ENCODE peak calls at places on chromosomes 5 and 9, in nine cellular contexts. O is CD8-positive, alpha-beta T cell; Z is ascending aorta; R is right lobe of liver; X is mucosa of descending colon; J is cardiac muscle cell; Y is tibial artery; F is astrocyte; L is transverse colon. A is an unnamed sample. For H3K4me1, the result is how much of the 10 kb centered on the place peaks cover.

GRCh38 chr5:2611561-2612096 is 139.8 kb downstream of the IRX2 start:
- DNase-seq in O (no peak), Z (no peak), R (no peak), X (no peak), J (no peak), Y (no peak), F (no peak), L (no peak), A (no peak)

GRCh38 chr5:54785729-54786548 is 199.5 kb downstream of the ESM1 start:
- DNase-seq in O (no peak), Z (no peak), R (peak), X (peak), J (peak), Y (peak), F (peak), L (peak), A (no peak)

GRCh38 chr9:111356567-111357244 is 26.7 kb upstream of the OR2K2 start:
- DNase-seq in O (no peak), Z (no peak), R (no peak), X (no peak), J (peak), Y (no peak), F (peak), L (no peak), A (no peak)

GRCh38 chr5:179158556-179158955 is 98.4 kb downstream of the ZNF354C start:
- DNase-seq in O (no peak), Z (no peak), R (no peak), X (no peak), J (no peak), Y (peak), F (no peak), L (no peak), A (peak)

GRCh38 chr5:72166070-72166979 is 59.0 kb downstream of the MAP1B start:
- DNase-seq in O (no peak), Z (peak), R (peak), X (no peak), J (peak), Y (no peak), F (peak), L (no peak), A (peak)

GRCh38 chr5:44257221-44257620 is 132.0 kb downstream of the FGF10 start:
- DNase-seq in O (no peak), Z (no peak), R (no peak), X (no peak), J (no peak), Y (no peak), F (no peak), L (no peak), A (no peak)

GRCh38 chr9:91202757-91203283 is 158.9 kb downstream of the AUH start:
- DNase-seq in O (no peak), Z (no peak), R (no peak), X (no peak), J (no peak), Y (no peak), F (no peak), L (no peak), A (no peak)

GRCh38 chr5:60668715-60669304 is 31.2 kb downstream of the DEPDC1B start:
- DNase-seq in O (no peak), Z (no peak), R (no peak), X (no peak), J (peak), Y (no peak), F (peak), L (no peak), A (no peak)

GRCh38 chr5:4563400-4563799 is 576.7 kb upstream of the ADAMTS16 start:
- DNase-seq in O (no peak), Z (no peak), R (no peak), X (no peak), J (no peak), Y (no peak), F (peak), L (no peak), A (no peak)

GRCh38 chr5:102554728-102555127 is 55.9 kb upstream of the SLCO6A1 start:
- DNase-seq in O (no peak), Z (no peak), R (no peak), X (no peak), J (peak), Y (no peak), F (no peak), L (no peak), A (no peak)

GRCh38 chr5:138448481-138449398 is 9.9 kb downstream of the REEP2 start:
- DNase-seq in O (no peak), Z (no peak), R (no peak), X (no peak), J (peak), Y (peak), F (no peak), L (no peak), A (no peak)
- H3K4me3 ChIP-seq in O (no peak), Z (no peak), R (no peak), X (no peak), J (no peak), Y (no peak), F (no peak), L (no peak), A (no peak)

GRCh38 chr5:75338408-75338807 is 1.4 kb downstream of the HMGCR start:
- DNase-seq in O (no peak), Z (no peak), R (no peak), X (no peak), J (no peak), Y (no peak), F (no peak), L (no peak), A (no peak)

GRCh38 chr5:75335486-75335885 is 1.5 kb upstream of the HMGCR start:
- DNase-seq in O (no peak), Z (no peak), R (no peak), X (no peak), J (no peak), Y (no peak), F (no peak), L (no peak), A (no peak)

GRCh38 chr5:75337366-75338021 is 474 bp downstream of the HMGCR start:
- DNase-seq in O (no peak), Z (peak), R (peak), X (peak), J (peak), Y (peak), F (no peak), L (peak), A (peak)

GRCh38 chr5:75335952-75336624 is 932 bp upstream of the HMGCR start:
- DNase-seq in O (no peak), Z (peak), R (no peak), X (peak), J (peak), Y (no peak), F (peak), L (peak), A (no peak)

GRCh38 chr5:75336625-75337336 is at the start of gene HMGCR:
- DNase-seq in O (peak), Z (peak), R (peak), X (peak), J (peak), Y (peak), F (peak), L (peak), A (peak)
- TF ChIP-seq CTCF in O (no peak), Z (peak), R (peak), X (no peak), J (peak), Y (no peak), F (no peak), L (peak), A (no peak)

GRCh38 chr5:157280511-157280910 is 14.6 kb downstream of the CYFIP2 start:
- DNase-seq in O (no peak), Z (no peak), R (no peak), X (no peak), J (no peak), Y (no peak), F (no peak), L (no peak), A (no peak)
- H3K4me1 ChIP-seq in O (half or more), Z (under half), R (under half), X (under half), J (half or more), Y (under half), F (under half), L (under half), A (under half)

DNA sequence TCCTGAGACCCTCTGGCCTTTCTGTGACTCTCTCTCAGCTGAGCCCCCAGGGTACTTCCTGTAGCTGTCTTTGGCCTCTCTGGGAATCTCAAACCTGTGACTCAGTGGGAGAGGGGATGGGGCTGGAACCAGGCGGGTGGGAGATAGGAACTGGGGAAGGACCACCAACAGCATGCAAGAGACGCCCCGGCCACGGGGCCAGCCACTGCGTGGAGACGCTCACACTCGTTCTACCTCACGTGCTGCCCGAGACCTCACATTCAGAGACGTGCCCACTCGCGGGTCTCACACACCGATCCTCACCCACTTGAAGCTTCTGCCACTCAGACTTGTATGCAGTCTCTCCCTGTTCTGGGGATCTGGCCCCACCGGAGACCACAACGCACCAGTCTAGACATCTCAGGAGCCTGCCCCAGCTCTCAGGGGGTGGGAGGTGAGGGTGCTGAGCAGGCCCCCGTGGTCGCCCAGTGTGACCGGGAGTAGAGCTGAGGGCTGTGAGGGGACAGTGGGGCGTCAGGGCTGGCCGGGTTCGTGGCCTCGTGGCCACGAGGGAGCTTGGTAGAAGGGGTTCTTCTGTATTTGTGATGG is 13.8 kb downstream of the GPRIN1 start:
- DNase-seq in O (no peak), Z (no peak), R (no peak), X (no peak), J (no peak), Y (no peak), F (no peak), L (no peak), A (no peak)
- H3K4me3 ChIP-seq in O (peak), Z (no peak), R (peak), X (no peak), J (no peak), Y (no peak), F (no peak), L (peak), A (no peak)

A was measured in suprapubic skin.